ENCODE peak calls at places on chromosomes 3 and 15, in six cellular contexts. One of them, this sample, is unnamed. For H3K4me1, the result is how much of the 10 kb centered on the place peaks cover.

GRCh38 chr3:33954956-33955355 is 156.5 kb downstream of the PDCD6IP start:
- DNase-seq in SK-N-SH: no peak
- DNase-seq in PC-3: no peak
- DNase-seq in cardiac muscle cell: peak
- DNase-seq in tibial artery: no peak
- DNase-seq in upper lobe of right lung: no peak
- DNase-seq in this sample: no peak

GRCh38 chr15:70879386-70879785 is 12.8 kb downstream of the THAP10 start:
- DNase-seq in cardiac muscle cell: no peak
- DNase-seq in tibial artery: no peak
- DNase-seq in PC-3: peak
- DNase-seq in upper lobe of right lung: no peak
- DNase-seq in SK-N-SH: no peak
- DNase-seq in this sample: no peak

GRCh38 chr3:194212869-194213320 is 76.9 kb downstream of the HES1 start:
- DNase-seq in PC-3: no peak
- DNase-seq in upper lobe of right lung: no peak
- DNase-seq in tibial artery: no peak
- DNase-seq in SK-N-SH: peak
- DNase-seq in cardiac muscle cell: peak
- DNase-seq in this sample: no peak

GRCh38 chr15:81126887-81127286 is 7.2 kb upstream of the CFAP161 start:
- DNase-seq in SK-N-SH: no peak
- DNase-seq in PC-3: no peak
- DNase-seq in tibial artery: no peak
- DNase-seq in cardiac muscle cell: no peak
- DNase-seq in upper lobe of right lung: no peak
- DNase-seq in this sample: no peak

GRCh38 chr15:70140031-70140542 is 42.4 kb upstream of the TLE3 start:
- DNase-seq in SK-N-SH: no peak
- DNase-seq in cardiac muscle cell: no peak
- DNase-seq in tibial artery: no peak
- DNase-seq in upper lobe of right lung: no peak
- DNase-seq in PC-3: no peak
- DNase-seq in this sample: no peak

GRCh38 chr3:172261053-172261452 is 187.2 kb downstream of the GHSR start:
- DNase-seq in PC-3: no peak
- DNase-seq in upper lobe of right lung: no peak
- DNase-seq in SK-N-SH: no peak
- DNase-seq in cardiac muscle cell: no peak
- DNase-seq in tibial artery: no peak
- DNase-seq in this sample: no peak

GRCh38 chr15:88623632-88624031 is 2.5 kb downstream of the AEN start:
- DNase-seq in PC-3: no peak
- DNase-seq in tibial artery: no peak
- DNase-seq in SK-N-SH: no peak
- DNase-seq in upper lobe of right lung: no peak
- DNase-seq in cardiac muscle cell: no peak
- DNase-seq in this sample: no peak

GRCh38 chr3:101377796-101378195 is 57.4 kb upstream of the IMPG2 start:
- DNase-seq in PC-3: no peak
- DNase-seq in tibial artery: no peak
- DNase-seq in SK-N-SH: no peak
- DNase-seq in cardiac muscle cell: peak
- DNase-seq in upper lobe of right lung: no peak
- DNase-seq in this sample: no peak

GRCh38 chr3:185820973-185821758 is 3.7 kb downstream of the IGF2BP2 start:
- DNase-seq in PC-3: peak
- DNase-seq in tibial artery: no peak
- DNase-seq in upper lobe of right lung: no peak
- DNase-seq in SK-N-SH: peak
- DNase-seq in cardiac muscle cell: no peak
- DNase-seq in this sample: no peak

GRCh38 chr3:134685881-134686802 is 35.3 kb upstream of the KY start:
- DNase-seq in SK-N-SH: no peak
- DNase-seq in upper lobe of right lung: no peak
- DNase-seq in PC-3: peak
- DNase-seq in tibial artery: no peak
- DNase-seq in cardiac muscle cell: no peak
- DNase-seq in this sample: no peak

GRCh38 chr15:76823903-76824302 is 81.2 kb downstream of the SCAPER start:
- DNase-seq in PC-3: no peak
- DNase-seq in tibial artery: no peak
- DNase-seq in SK-N-SH: no peak
- DNase-seq in upper lobe of right lung: no peak
- DNase-seq in cardiac muscle cell: no peak
- DNase-seq in this sample: no peak

GRCh38 chr3:142098974-142099373 is 50.4 kb downstream of the TFDP2 start:
- DNase-seq in PC-3: peak
- DNase-seq in upper lobe of right lung: no peak
- DNase-seq in tibial artery: no peak
- DNase-seq in SK-N-SH: no peak
- DNase-seq in cardiac muscle cell: no peak
- DNase-seq in this sample: no peak

GRCh38 chr15:49225572-49226281 is 55.7 kb downstream of the GALK2 start:
- DNase-seq in upper lobe of right lung: no peak
- DNase-seq in PC-3: peak
- DNase-seq in cardiac muscle cell: peak
- DNase-seq in tibial artery: no peak
- DNase-seq in SK-N-SH: peak
- DNase-seq in this sample: no peak

GRCh38 chr3:138271189-138271794 is 58.4 kb downstream of the NME9 start:
- DNase-seq in cardiac muscle cell: no peak
- DNase-seq in SK-N-SH: no peak
- DNase-seq in upper lobe of right lung: no peak
- DNase-seq in tibial artery: no peak
- DNase-seq in PC-3: no peak
- DNase-seq in this sample: no peak

GRCh38 chr3:156291269-156292123 is 171.1 kb downstream of the KCNAB1 start:
- DNase-seq in PC-3: no peak
- DNase-seq in SK-N-SH: peak
- DNase-seq in tibial artery: no peak
- DNase-seq in cardiac muscle cell: peak
- DNase-seq in upper lobe of right lung: no peak
- DNase-seq in this sample: no peak

GRCh38 chr15:50707878-50708427 is 21.4 kb upstream of the TRPM7 start:
- DNase-seq in upper lobe of right lung: no peak
- DNase-seq in tibial artery: no peak
- DNase-seq in cardiac muscle cell: no peak
- DNase-seq in PC-3: no peak
- DNase-seq in SK-N-SH: no peak
- DNase-seq in this sample: no peak

GRCh38 chr3:189862385-189863023 is 231.3 kb downstream of the TP63 start:
- DNase-seq in SK-N-SH: no peak
- DNase-seq in PC-3: no peak
- DNase-seq in cardiac muscle cell: no peak
- DNase-seq in upper lobe of right lung: no peak
- DNase-seq in tibial artery: no peak
- DNase-seq in this sample: no peak

GRCh38 chr3:188415196-188415595 is 261.2 kb downstream of the LPP start:
- DNase-seq in SK-N-SH: no peak
- DNase-seq in tibial artery: no peak
- DNase-seq in cardiac muscle cell: no peak
- DNase-seq in upper lobe of right lung: no peak
- DNase-seq in PC-3: peak
- DNase-seq in this sample: no peak

GRCh38 chr3:100789582-100789981 is 80.3 kb downstream of the TFG start:
- DNase-seq in cardiac muscle cell: no peak
- DNase-seq in upper lobe of right lung: no peak
- DNase-seq in SK-N-SH: no peak
- DNase-seq in tibial artery: no peak
- DNase-seq in PC-3: peak
- DNase-seq in this sample: no peak

GRCh38 chr3:59064276-59064675 is 14.5 kb upstream of the CFAP20DC start:
- DNase-seq in PC-3: peak
- DNase-seq in tibial artery: no peak
- DNase-seq in SK-N-SH: no peak
- DNase-seq in upper lobe of right lung: no peak
- DNase-seq in cardiac muscle cell: no peak
- DNase-seq in this sample: no peak

GRCh38 chr3:147413712-147414325 is 4.7 kb downstream of the ZIC1 start:
- DNase-seq in SK-N-SH: no peak
- DNase-seq in tibial artery: no peak
- DNase-seq in cardiac muscle cell: no peak
- DNase-seq in PC-3: no peak
- DNase-seq in upper lobe of right lung: no peak
- DNase-seq in this sample: no peak

GRCh38 chr3:134353831-134354611 is 20.2 kb downstream of the AMOTL2 start:
- DNase-seq in SK-N-SH: no peak
- DNase-seq in upper lobe of right lung: peak
- DNase-seq in PC-3: no peak
- DNase-seq in tibial artery: no peak
- DNase-seq in cardiac muscle cell: no peak
- DNase-seq in this sample: no peak

GRCh38 chr3:197613187-197613586 is 57.4 kb upstream of the BDH1 start:
- DNase-seq in PC-3: no peak
- DNase-seq in SK-N-SH: no peak
- DNase-seq in upper lobe of right lung: no peak
- DNase-seq in cardiac muscle cell: no peak
- DNase-seq in tibial artery: no peak
- DNase-seq in this sample: no peak

GRCh38 chr3:193826126-193826795 is 233.3 kb downstream of the OPA1 start:
- DNase-seq in upper lobe of right lung: no peak
- DNase-seq in SK-N-SH: no peak
- DNase-seq in tibial artery: no peak
- DNase-seq in cardiac muscle cell: no peak
- DNase-seq in PC-3: peak
- DNase-seq in this sample: no peak

GRCh38 chr15:42843699-42844098 is 76.9 kb downstream of the TTBK2 start:
- DNase-seq in PC-3: no peak
- DNase-seq in tibial artery: no peak
- DNase-seq in SK-N-SH: no peak
- DNase-seq in upper lobe of right lung: no peak
- DNase-seq in cardiac muscle cell: no peak
- DNase-seq in this sample: no peak

GRCh38 chr3:127451321-127451720 is 139.2 kb downstream of the TPRA1 start:
- DNase-seq in upper lobe of right lung: no peak
- DNase-seq in SK-N-SH: no peak
- DNase-seq in tibial artery: no peak
- DNase-seq in PC-3: no peak
- DNase-seq in cardiac muscle cell: no peak
- DNase-seq in this sample: no peak

GRCh38 chr3:152835311-152836102 is 576 bp downstream of the P2RY1 start:
- DNase-seq in PC-3: peak
- DNase-seq in SK-N-SH: peak
- DNase-seq in upper lobe of right lung: peak
- DNase-seq in tibial artery: peak
- DNase-seq in cardiac muscle cell: peak
- DNase-seq in this sample: no peak

GRCh38 chr3:171168086-171168485 is 141.6 kb upstream of the SLC2A2 start:
- DNase-seq in upper lobe of right lung: no peak
- DNase-seq in PC-3: peak
- DNase-seq in tibial artery: no peak
- DNase-seq in SK-N-SH: no peak
- DNase-seq in cardiac muscle cell: peak
- DNase-seq in this sample: no peak
- TF ChIP-seq CTCF in upper lobe of right lung: no peak
- TF ChIP-seq CTCF in PC-3: peak
- TF ChIP-seq CTCF in tibial artery: no peak
- TF ChIP-seq CTCF in SK-N-SH: peak
- TF ChIP-seq CTCF in cardiac muscle cell: peak
- TF ChIP-seq CTCF in this sample: no peak

GRCh38 chr3:145286937-145287336 is 874.0 kb downstream of the PLOD2 start:
- DNase-seq in upper lobe of right lung: no peak
- DNase-seq in cardiac muscle cell: no peak
- DNase-seq in tibial artery: no peak
- DNase-seq in PC-3: no peak
- DNase-seq in SK-N-SH: no peak
- DNase-seq in this sample: no peak

DNA sequence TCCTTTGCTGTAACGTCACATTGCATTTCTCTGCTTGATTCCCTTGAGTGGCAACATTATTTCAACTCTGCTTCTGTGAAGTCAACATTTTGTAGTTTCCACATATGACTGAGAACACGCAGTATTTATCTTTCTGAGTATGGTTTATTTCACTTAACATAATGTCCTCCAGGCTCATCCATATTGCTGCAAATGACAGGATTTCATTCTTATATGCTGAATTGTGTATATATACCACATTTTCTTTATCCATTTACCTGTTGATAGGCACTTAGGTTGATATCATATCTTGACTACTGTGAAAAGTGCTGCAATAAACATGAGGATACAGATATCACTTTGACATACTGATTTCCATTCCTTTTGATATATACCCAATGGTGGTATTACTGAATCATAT is 878.5 kb downstream of the PLOD2 start:
- DNase-seq in tibial artery: no peak
- DNase-seq in SK-N-SH: no peak
- DNase-seq in upper lobe of right lung: no peak
- DNase-seq in cardiac muscle cell: no peak
- DNase-seq in PC-3: no peak
- DNase-seq in this sample: no peak
- H3K27ac ChIP-seq in tibial artery: no peak
- H3K27ac ChIP-seq in SK-N-SH: no peak
- H3K27ac ChIP-seq in upper lobe of right lung: no peak
- H3K27ac ChIP-seq in cardiac muscle cell: no peak
- H3K27ac ChIP-seq in PC-3: no peak
- H3K27ac ChIP-seq in this sample: no peak

DNA sequence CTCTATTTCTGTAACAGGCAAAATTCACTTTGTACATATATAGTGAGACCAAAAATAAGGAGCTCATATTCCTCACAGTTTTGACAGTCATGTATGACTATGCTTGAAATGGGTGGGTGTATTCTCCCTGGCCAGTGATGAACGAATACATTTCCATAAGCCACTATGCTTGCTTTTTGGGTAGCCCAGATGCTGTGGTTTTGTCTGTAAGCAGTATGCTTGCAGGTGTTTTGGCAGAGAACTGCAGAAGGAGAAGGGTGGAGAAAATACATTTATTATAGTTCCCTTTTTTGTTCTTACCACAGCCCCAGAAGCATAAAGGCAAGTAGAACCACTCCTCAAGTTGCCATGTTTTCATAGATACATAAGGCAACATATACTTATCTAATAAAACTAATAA is 131.2 kb downstream of the RBMS3 start:
- DNase-seq in PC-3: no peak
- DNase-seq in tibial artery: no peak
- DNase-seq in SK-N-SH: no peak
- DNase-seq in cardiac muscle cell: no peak
- DNase-seq in upper lobe of right lung: no peak
- DNase-seq in this sample: no peak
- H3K4me1 ChIP-seq in PC-3: under half
- H3K4me1 ChIP-seq in tibial artery: half or more
- H3K4me1 ChIP-seq in SK-N-SH: under half
- H3K4me1 ChIP-seq in cardiac muscle cell: under half
- H3K4me1 ChIP-seq in upper lobe of right lung: under half
- H3K4me1 ChIP-seq in this sample: under half

GRCh38 chr15:94674251-94674650 is 442.9 kb downstream of the MCTP2 start:
- DNase-seq in SK-N-SH: no peak
- DNase-seq in upper lobe of right lung: no peak
- DNase-seq in cardiac muscle cell: no peak
- DNase-seq in tibial artery: peak
- DNase-seq in PC-3: no peak
- DNase-seq in this sample: no peak
- TF ChIP-seq CTCF in SK-N-SH: no peak
- TF ChIP-seq CTCF in upper lobe of right lung: no peak
- TF ChIP-seq CTCF in cardiac muscle cell: no peak
- TF ChIP-seq CTCF in tibial artery: no peak
- TF ChIP-seq CTCF in PC-3: no peak
- TF ChIP-seq CTCF in this sample: no peak